ENCODE peak calls at places on chromosomes 13 and 19, in ten cellular contexts. N, S, P, T, H, Q, G, A, E and U are unnamed samples.
A peak's percentile ranks its signal among the peaks of the same experiment; 100 is the strongest.

GRCh38 chr19:38710928-38711725 is 33.1 kb downstream of the CAPN12 start:
- DNase-seq in N (no peak), S (no peak), P (no peak), T (no peak), H (no peak), Q (peak; percentile 53), G (no peak), A (no peak), E (no peak), U (peak; percentile 51)

GRCh38 chr19:29587518-29587986 is 18.5 kb upstream of the POP4 start:
- DNase-seq in N (no peak), S (no peak), P (no peak), T (no peak), H (no peak), Q (no peak), G (peak; percentile 15), A (peak; percentile 91), E (no peak), U (peak; percentile 30)

GRCh38 chr13:45396548-45397095 is 21.6 kb downstream of the SLC25A30 start:
- DNase-seq in N (no peak), S (no peak), P (no peak), T (no peak), H (no peak), Q (no peak), G (no peak), A (no peak), E (no peak), U (no peak)

GRCh38 chr13:61148211-61148610 is 267.4 kb downstream of the PCDH20 start:
- DNase-seq in N (no peak), S (no peak), P (no peak), T (no peak), H (no peak), Q (no peak), G (no peak), A (no peak), E (no peak), U (no peak)

GRCh38 chr19:17888260-17888659 is 16.5 kb downstream of the SLC5A5 start:
- DNase-seq in N (no peak), S (no peak), P (no peak), T (no peak), H (no peak), Q (no peak), G (no peak), A (no peak), E (no peak), U (no peak)

GRCh38 chr13:30191491-30192100 is 115.8 kb downstream of the KATNAL1 start:
- DNase-seq in N (no peak), S (no peak), P (no peak), T (no peak), H (no peak), Q (no peak), G (no peak), A (peak; percentile 62), E (no peak), U (peak; percentile 37)

GRCh38 chr13:96178759-96179158 is 88.9 kb downstream of the HS6ST3 start:
- DNase-seq in N (no peak), S (no peak), P (no peak), T (no peak), H (no peak), Q (no peak), G (no peak), A (no peak), E (no peak), U (no peak)

GRCh38 chr13:107866007-107866665 is 349.2 kb downstream of the LIG4 start:
- DNase-seq in N (no peak), S (no peak), P (no peak), T (no peak), H (no peak), Q (peak; percentile 44), G (no peak), A (no peak), E (peak; percentile 11), U (peak; percentile 26)

GRCh38 chr13:97339019-97339988 is 94.7 kb upstream of the RAP2A start:
- DNase-seq in N (peak; percentile 40), S (peak; percentile 38), P (no peak), T (no peak), H (peak; percentile 82), Q (peak; percentile 93), G (no peak), A (peak; percentile 74), E (peak; percentile 67), U (peak; percentile 94)